ENCODE peak calls at places on chromosomes 2 and 18, in seven cellular contexts. One of them, this sample, is unnamed.

GRCh38 chr2:174802459-174802858 is 38.2 kb upstream of the CHRNA1 start:
- DNase-seq in K562: no peak
- DNase-seq in H1: no peak
- DNase-seq in SK-N-SH: no peak
- DNase-seq in HCT116: no peak
- DNase-seq in GM12878: no peak
- DNase-seq in HepG2: no peak
- DNase-seq in this sample: no peak

GRCh38 chr2:118865106-118865505 is 17.7 kb upstream of the EN1 start:
- DNase-seq in K562: peak; percentile 54
- DNase-seq in H1: peak; percentile 67
- DNase-seq in SK-N-SH: peak; percentile 70
- DNase-seq in HCT116: peak; percentile 45
- DNase-seq in GM12878: peak; percentile 19
- DNase-seq in HepG2: peak; percentile 56
- DNase-seq in this sample: peak; percentile 55

GRCh38 chr2:75528221-75528977 is 32.3 kb downstream of the EVA1A start:
- DNase-seq in K562: no peak
- DNase-seq in H1: no peak
- DNase-seq in SK-N-SH: no peak
- DNase-seq in HCT116: no peak
- DNase-seq in GM12878: no peak
- DNase-seq in HepG2: no peak
- DNase-seq in this sample: no peak

GRCh38 chr2:56361844-56362243 is 178.1 kb downstream of the CCDC85A start:
- DNase-seq in K562: no peak
- DNase-seq in H1: no peak
- DNase-seq in SK-N-SH: no peak
- DNase-seq in HCT116: no peak
- DNase-seq in GM12878: no peak
- DNase-seq in HepG2: no peak
- DNase-seq in this sample: no peak

GRCh38 chr2:68414862-68415261 is 49.8 kb downstream of the PLEK start:
- DNase-seq in K562: no peak
- DNase-seq in H1: no peak
- DNase-seq in SK-N-SH: no peak
- DNase-seq in HCT116: no peak
- DNase-seq in GM12878: no peak
- DNase-seq in HepG2: no peak
- DNase-seq in this sample: no peak

GRCh38 chr18:1302861-1303260 is 398.2 kb downstream of the ADCYAP1 start:
- DNase-seq in K562: no peak
- DNase-seq in H1: no peak
- DNase-seq in SK-N-SH: no peak
- DNase-seq in HCT116: no peak
- DNase-seq in GM12878: no peak
- DNase-seq in HepG2: no peak
- DNase-seq in this sample: no peak

GRCh38 chr2:102100371-102101096 is 42.0 kb upstream of the IL1R1 start:
- DNase-seq in K562: no peak
- DNase-seq in H1: no peak
- DNase-seq in SK-N-SH: no peak
- DNase-seq in HCT116: no peak
- DNase-seq in GM12878: no peak
- DNase-seq in HepG2: peak; percentile 91
- DNase-seq in this sample: peak; percentile 40

GRCh38 chr18:51537487-51537886 is 340.0 kb upstream of the MEX3C start:
- DNase-seq in K562: no peak
- DNase-seq in H1: no peak
- DNase-seq in SK-N-SH: peak; percentile 50
- DNase-seq in HCT116: no peak
- DNase-seq in GM12878: peak; percentile 2
- DNase-seq in HepG2: no peak
- DNase-seq in this sample: peak; percentile 76

GRCh38 chr2:88110830-88111229 is 17.0 kb downstream of the FABP1 start:
- DNase-seq in K562: no peak
- DNase-seq in H1: no peak
- DNase-seq in SK-N-SH: no peak
- DNase-seq in HCT116: no peak
- DNase-seq in GM12878: no peak
- DNase-seq in HepG2: no peak
- DNase-seq in this sample: no peak

GRCh38 chr18:68797901-68798300 is at the start of gene CCDC102B:
- DNase-seq in K562: no peak
- DNase-seq in H1: no peak
- DNase-seq in SK-N-SH: peak; percentile 4
- DNase-seq in HCT116: no peak
- DNase-seq in GM12878: no peak
- DNase-seq in HepG2: no peak
- DNase-seq in this sample: peak; percentile 10

GRCh38 chr2:64700133-64700809 is 46.6 kb upstream of the SERTAD2 start:
- DNase-seq in K562: no peak
- DNase-seq in H1: no peak
- DNase-seq in SK-N-SH: no peak
- DNase-seq in HCT116: no peak
- DNase-seq in GM12878: peak; percentile 62
- DNase-seq in HepG2: no peak
- DNase-seq in this sample: no peak

GRCh38 chr2:176804392-176804791 is 408.2 kb upstream of the HNRNPA3 start:
- DNase-seq in K562: no peak
- DNase-seq in H1: no peak
- DNase-seq in SK-N-SH: no peak
- DNase-seq in HCT116: no peak
- DNase-seq in GM12878: no peak
- DNase-seq in HepG2: no peak
- DNase-seq in this sample: no peak

GRCh38 chr2:70123051-70123828 is 36.0 kb downstream of the PCBP1 start:
- DNase-seq in K562: peak; percentile 28
- DNase-seq in H1: peak; percentile 76
- DNase-seq in SK-N-SH: no peak
- DNase-seq in HCT116: no peak
- DNase-seq in GM12878: no peak
- DNase-seq in HepG2: no peak
- DNase-seq in this sample: peak; percentile 78

GRCh38 chr2:28702415-28702859 is 49.2 kb upstream of the PPP1CB start:
- DNase-seq in K562: no peak
- DNase-seq in H1: no peak
- DNase-seq in SK-N-SH: no peak
- DNase-seq in HCT116: no peak
- DNase-seq in GM12878: no peak
- DNase-seq in HepG2: peak; percentile 58
- DNase-seq in this sample: no peak

GRCh38 chr2:127770973-127771735 is 39.8 kb downstream of the WDR33 start:
- DNase-seq in K562: no peak
- DNase-seq in H1: no peak
- DNase-seq in SK-N-SH: no peak
- DNase-seq in HCT116: no peak
- DNase-seq in GM12878: no peak
- DNase-seq in HepG2: peak; percentile 30
- DNase-seq in this sample: no peak

GRCh38 chr2:138217975-138218773 is 253.9 kb downstream of the HNMT start:
- DNase-seq in K562: no peak
- DNase-seq in H1: no peak
- DNase-seq in SK-N-SH: no peak
- DNase-seq in HCT116: no peak
- DNase-seq in GM12878: no peak
- DNase-seq in HepG2: no peak
- DNase-seq in this sample: no peak

GRCh38 chr2:218026676-218027425 is 24.1 kb upstream of the TNS1 start:
- DNase-seq in K562: no peak
- DNase-seq in H1: peak; percentile 44
- DNase-seq in SK-N-SH: peak; percentile 8
- DNase-seq in HCT116: no peak
- DNase-seq in GM12878: no peak
- DNase-seq in HepG2: no peak
- DNase-seq in this sample: no peak

GRCh38 chr2:33312389-33312788 is 164.1 kb upstream of the RASGRP3 start:
- DNase-seq in K562: no peak
- DNase-seq in H1: no peak
- DNase-seq in SK-N-SH: no peak
- DNase-seq in HCT116: no peak
- DNase-seq in GM12878: no peak
- DNase-seq in HepG2: no peak
- DNase-seq in this sample: no peak

GRCh38 chr2:97267411-97268074 is 154.6 kb downstream of the ANKRD36 start:
- DNase-seq in K562: no peak
- DNase-seq in H1: no peak
- DNase-seq in SK-N-SH: no peak
- DNase-seq in HCT116: no peak
- DNase-seq in GM12878: no peak
- DNase-seq in HepG2: peak; percentile 1
- DNase-seq in this sample: no peak

GRCh38 chr18:35927431-35927830 is 45.0 kb upstream of the RMP24 start:
- DNase-seq in K562: no peak
- DNase-seq in H1: no peak
- DNase-seq in SK-N-SH: no peak
- DNase-seq in HCT116: no peak
- DNase-seq in GM12878: no peak
- DNase-seq in HepG2: no peak
- DNase-seq in this sample: no peak

GRCh38 chr2:218396688-218397501 is 2.8 kb upstream of the CTDSP1 start:
- DNase-seq in K562: no peak
- DNase-seq in H1: peak; percentile 76
- DNase-seq in SK-N-SH: peak; percentile 54
- DNase-seq in HCT116: no peak
- DNase-seq in GM12878: no peak
- DNase-seq in HepG2: peak; percentile 62
- DNase-seq in this sample: no peak

GRCh38 chr2:29123584-29124349 is 8.6 kb downstream of the CLIP4 start:
- DNase-seq in K562: no peak
- DNase-seq in H1: no peak
- DNase-seq in SK-N-SH: no peak
- DNase-seq in HCT116: peak; percentile 77
- DNase-seq in GM12878: no peak
- DNase-seq in HepG2: peak; percentile 76
- DNase-seq in this sample: no peak

GRCh38 chr2:11563784-11564666 is 30.2 kb downstream of the GREB1 start:
- DNase-seq in K562: no peak
- DNase-seq in H1: no peak
- DNase-seq in SK-N-SH: no peak
- DNase-seq in HCT116: no peak
- DNase-seq in GM12878: no peak
- DNase-seq in HepG2: no peak
- DNase-seq in this sample: no peak

GRCh38 chr18:32610116-32610630 is 139.5 kb upstream of the GAREM1 start:
- DNase-seq in K562: no peak
- DNase-seq in H1: no peak
- DNase-seq in SK-N-SH: no peak
- DNase-seq in HCT116: no peak
- DNase-seq in GM12878: no peak
- DNase-seq in HepG2: no peak
- DNase-seq in this sample: no peak

GRCh38 chr18:73923866-73924265 is 223.8 kb downstream of the FBXO15 start:
- DNase-seq in K562: no peak
- DNase-seq in H1: no peak
- DNase-seq in SK-N-SH: no peak
- DNase-seq in HCT116: no peak
- DNase-seq in GM12878: no peak
- DNase-seq in HepG2: no peak
- DNase-seq in this sample: no peak

GRCh38 chr2:42846026-42846425 is 53.6 kb upstream of the HAAO start:
- DNase-seq in K562: no peak
- DNase-seq in H1: no peak
- DNase-seq in SK-N-SH: no peak
- DNase-seq in HCT116: no peak
- DNase-seq in GM12878: no peak
- DNase-seq in HepG2: no peak
- DNase-seq in this sample: no peak
- TF ChIP-seq JUND in K562: no peak
- TF ChIP-seq JUND in H1: no peak
- TF ChIP-seq JUND in SK-N-SH: no peak
- TF ChIP-seq JUND in HCT116: no peak
- TF ChIP-seq JUND in GM12878: no peak
- TF ChIP-seq JUND in HepG2: no peak
- TF ChIP-seq JUND in this sample: no peak

DNA sequence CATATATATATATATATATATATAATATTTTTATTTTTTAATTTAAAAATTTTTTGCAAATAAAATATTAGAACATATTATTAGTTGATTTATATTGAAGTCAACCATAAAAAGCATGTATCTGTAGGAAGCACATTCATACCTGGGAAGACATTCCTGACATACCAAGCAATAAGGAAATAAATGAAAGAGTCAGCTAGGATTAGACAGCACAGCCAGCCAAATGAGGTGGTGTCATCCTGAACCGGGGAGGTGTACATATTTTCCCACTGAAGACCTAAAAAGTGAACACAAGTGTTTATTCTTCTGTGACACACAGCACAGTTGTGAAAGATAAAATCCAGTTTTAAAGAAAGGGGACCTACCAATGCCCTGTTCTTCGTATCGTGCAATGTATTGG is 149.2 kb downstream of the ABCA12 start:
- DNase-seq in K562: no peak
- DNase-seq in H1: no peak
- DNase-seq in SK-N-SH: no peak
- DNase-seq in HCT116: no peak
- DNase-seq in GM12878: no peak
- DNase-seq in HepG2: no peak
- DNase-seq in this sample: peak; percentile 53
- TF ChIP-seq JUND in K562: no peak
- TF ChIP-seq JUND in H1: no peak
- TF ChIP-seq JUND in SK-N-SH: no peak
- TF ChIP-seq JUND in HCT116: no peak
- TF ChIP-seq JUND in GM12878: no peak
- TF ChIP-seq JUND in HepG2: no peak
- TF ChIP-seq JUND in this sample: no peak

GRCh38 chr2:241595600-241596140 is 37.1 kb downstream of the BOK start:
- DNase-seq in K562: no peak
- DNase-seq in H1: no peak
- DNase-seq in SK-N-SH: no peak
- DNase-seq in HCT116: no peak
- DNase-seq in GM12878: no peak
- DNase-seq in HepG2: peak; percentile 49
- DNase-seq in this sample: peak; percentile 31
- TF ChIP-seq JUND in K562: no peak
- TF ChIP-seq JUND in H1: no peak
- TF ChIP-seq JUND in SK-N-SH: no peak
- TF ChIP-seq JUND in HCT116: no peak
- TF ChIP-seq JUND in GM12878: no peak
- TF ChIP-seq JUND in HepG2: no peak
- TF ChIP-seq JUND in this sample: no peak

GRCh38 chr2:96265840-96266569 is at the start of the genes CIAO1 and TMEM127:
- DNase-seq in K562: peak; percentile 94
- DNase-seq in H1: peak; percentile 95
- DNase-seq in SK-N-SH: peak; percentile 97
- DNase-seq in HCT116: peak; percentile 90
- DNase-seq in GM12878: peak; percentile 90
- DNase-seq in HepG2: peak; percentile 98
- DNase-seq in this sample: peak; percentile 97

GRCh38 chr2:96262306-96262705 is 3.5 kb downstream of the TMEM127 start:
- DNase-seq in K562: no peak
- DNase-seq in H1: no peak
- DNase-seq in SK-N-SH: no peak
- DNase-seq in HCT116: no peak
- DNase-seq in GM12878: no peak
- DNase-seq in HepG2: no peak
- DNase-seq in this sample: no peak

GRCh38 chr2:96264656-96265348 is 995 bp downstream of the TMEM127 start:
- DNase-seq in K562: no peak
- DNase-seq in H1: no peak
- DNase-seq in SK-N-SH: peak; percentile 69
- DNase-seq in HCT116: no peak
- DNase-seq in GM12878: no peak
- DNase-seq in HepG2: peak; percentile 54
- DNase-seq in this sample: peak; percentile 13

GRCh38 chr2:96265349-96265839 is 403 bp downstream of the TMEM127 start:
- DNase-seq in K562: peak; percentile 80
- DNase-seq in H1: peak; percentile 69
- DNase-seq in SK-N-SH: peak; percentile 88
- DNase-seq in HCT116: no peak
- DNase-seq in GM12878: no peak
- DNase-seq in HepG2: peak; percentile 23
- DNase-seq in this sample: peak; percentile 30

GRCh38 chr2:96264086-96264485 is 1.7 kb downstream of the TMEM127 start:
- DNase-seq in K562: no peak
- DNase-seq in H1: no peak
- DNase-seq in SK-N-SH: peak; percentile 41
- DNase-seq in HCT116: no peak
- DNase-seq in GM12878: no peak
- DNase-seq in HepG2: no peak
- DNase-seq in this sample: no peak
- TF ChIP-seq JUND in K562: no peak
- TF ChIP-seq JUND in H1: no peak
- TF ChIP-seq JUND in SK-N-SH: no peak
- TF ChIP-seq JUND in HCT116: no peak
- TF ChIP-seq JUND in GM12878: no peak
- TF ChIP-seq JUND in HepG2: no peak
- TF ChIP-seq JUND in this sample: no peak

This sample was measured in T47D.